ENCODE peak calls at places on chromosomes 3 and 15, in nine cellular contexts. W is natural killer cell; X is GM12865; U is GM12878; Z is fibroblast of pulmonary artery; N is CD8-positive, alpha-beta T cell; J is uterus; O is colonic mucosa; P is fibroblast of lung. T is an unnamed sample.
A peak's percentile ranks its signal among the peaks of the same experiment; 100 is the strongest.

GRCh38 chr3:84987709-84988504 is 29.1 kb downstream of the CADM2 start:
- DNase-seq in U (no peak), N (no peak), P (no peak), O (no peak), X (no peak), W (no peak), Z (no peak), J (no peak), T (no peak)

GRCh38 chr15:85616549-85616948 is 178.2 kb downstream of the KLHL25 start:
- DNase-seq in J (no peak), X (no peak), O (no peak), W (no peak), N (no peak), Z (peak; percentile 40), U (no peak), P (peak; percentile 78), T (no peak)

GRCh38 chr3:179108091-179108490 is 36.5 kb upstream of the ZMAT3 start:
- DNase-seq in W (no peak), Z (peak; percentile 75), O (no peak), N (no peak), X (no peak), U (no peak), J (no peak), P (peak; percentile 18), T (no peak)

GRCh38 chr3:183698760-183699159 is 1.2 kb downstream of the YEATS2 start:
- DNase-seq in J (no peak), N (no peak), Z (peak; percentile 40), U (no peak), P (peak; percentile 52), X (peak; percentile 30), W (no peak), O (peak; percentile 38), T (peak; percentile 74)

GRCh38 chr3:32095431-32095830 is 11.0 kb upstream of the GPD1L start:
- DNase-seq in O (no peak), J (no peak), N (no peak), Z (no peak), P (no peak), W (no peak), X (no peak), U (no peak), T (no peak)

GRCh38 chr3:17431004-17431403 is 311.4 kb downstream of the TBC1D5 start:
- DNase-seq in N (no peak), X (peak; percentile 26), J (no peak), O (no peak), W (no peak), Z (peak; percentile 72), P (peak; percentile 67), U (no peak), T (peak; percentile 36)

GRCh38 chr3:15299036-15299435 is 33.4 kb downstream of the SH3BP5 start:
- DNase-seq in W (no peak), O (no peak), U (no peak), X (no peak), P (no peak), N (no peak), Z (no peak), J (no peak), T (no peak)

GRCh38 chr3:148318240-148318639 is 379.5 kb upstream of the AGTR1 start:
- DNase-seq in U (no peak), P (peak; percentile 14), N (no peak), Z (peak; percentile 11), J (no peak), O (no peak), X (no peak), W (no peak), T (no peak)

GRCh38 chr3:100982710-100983109 is 10.5 kb downstream of the ABI3BP start:
- DNase-seq in X (no peak), W (no peak), J (peak; percentile 59), O (no peak), N (no peak), U (no peak), Z (peak; percentile 59), P (peak; percentile 50), T (no peak)

GRCh38 chr15:48176957-48177356 is 1.1 kb downstream of the MYEF2 start:
- DNase-seq in U (no peak), O (no peak), W (no peak), Z (no peak), X (no peak), P (no peak), N (no peak), J (no peak), T (no peak)

GRCh38 chr3:157073810-157074209 is 86.1 kb downstream of the CCNL1 start:
- DNase-seq in O (no peak), P (peak; percentile 53), N (no peak), W (no peak), Z (peak; percentile 56), U (no peak), X (no peak), J (no peak), T (no peak)

DNA sequence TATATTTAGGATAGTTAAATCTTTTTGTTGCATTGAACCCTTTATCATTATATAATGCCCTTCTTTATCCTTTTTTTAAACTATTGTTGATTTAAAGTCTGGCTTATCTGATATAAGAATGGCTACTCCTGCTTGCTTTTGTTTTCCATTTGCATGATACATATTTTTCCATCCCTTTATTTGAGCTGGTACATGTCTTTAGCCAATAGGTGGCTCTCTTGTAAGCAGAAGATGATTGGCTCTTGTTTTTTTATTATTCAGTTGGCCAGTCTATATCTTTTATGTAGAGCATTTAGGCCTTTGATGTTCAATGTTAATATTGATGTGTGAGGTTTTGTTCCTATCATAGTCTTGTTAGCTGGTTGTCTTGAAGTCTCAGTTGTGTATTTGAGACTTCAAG is 99.5 kb upstream of the MCTP2 start:
- DNase-seq in Z (no peak), N (no peak), J (no peak), O (no peak), P (no peak), X (no peak), W (no peak), U (no peak), T (no peak)
- TF ChIP-seq CTCF in Z (no peak), N (no peak), J (no peak), O (no peak), P (no peak), X (no peak), W (no peak), U (no peak), T (no peak)

GRCh38 chr3:186514296-186515002 is 29.7 kb downstream of the CRYGS start:
- DNase-seq in J (no peak), Z (no peak), N (no peak), W (no peak), X (peak; percentile 41), U (no peak), P (no peak), O (no peak), T (peak; percentile 79)
- TF ChIP-seq CTCF in J (no peak), Z (peak; percentile 41), N (peak; percentile 29), W (no peak), X (peak; percentile 49), U (peak; percentile 54), P (peak; percentile 44), O (peak; percentile 49), T (peak; percentile 48)

GRCh38 chr3:118445036-118445435 is 589.6 kb downstream of the IGSF11 start:
- DNase-seq in W (no peak), J (no peak), X (no peak), U (no peak), O (no peak), N (no peak), Z (no peak), P (no peak), T (no peak)
- TF ChIP-seq CTCF in W (no peak), J (no peak), X (no peak), U (no peak), O (no peak), N (no peak), Z (no peak), P (no peak), T (no peak)

GRCh38 chr3:49701388-49702077 is 12.2 kb downstream of the RNF123 start:
- DNase-seq in Z (no peak), P (no peak), O (no peak), W (no peak), J (no peak), N (no peak), X (no peak), U (no peak), T (peak; percentile 39)
- TF ChIP-seq CTCF in Z (peak; percentile 56), P (peak; percentile 53), O (no peak), W (no peak), J (no peak), N (no peak), X (peak; percentile 31), U (peak; percentile 21), T (peak; percentile 38)

GRCh38 chr3:55765906-55766701 is 279.0 kb upstream of the WNT5A start:
- DNase-seq in N (no peak), U (no peak), W (no peak), P (no peak), O (no peak), X (no peak), Z (no peak), J (no peak), T (no peak)

GRCh38 chr3:55766753-55767152 is 279.6 kb upstream of the WNT5A start:
- DNase-seq in N (no peak), U (no peak), P (no peak), X (no peak), Z (no peak), O (no peak), W (no peak), J (no peak), T (no peak)

GRCh38 chr3:55770077-55770476 is 283.0 kb upstream of the WNT5A start:
- DNase-seq in Z (no peak), N (no peak), W (no peak), X (no peak), P (no peak), U (no peak), O (no peak), J (no peak), T (peak; percentile 2)

DNA sequence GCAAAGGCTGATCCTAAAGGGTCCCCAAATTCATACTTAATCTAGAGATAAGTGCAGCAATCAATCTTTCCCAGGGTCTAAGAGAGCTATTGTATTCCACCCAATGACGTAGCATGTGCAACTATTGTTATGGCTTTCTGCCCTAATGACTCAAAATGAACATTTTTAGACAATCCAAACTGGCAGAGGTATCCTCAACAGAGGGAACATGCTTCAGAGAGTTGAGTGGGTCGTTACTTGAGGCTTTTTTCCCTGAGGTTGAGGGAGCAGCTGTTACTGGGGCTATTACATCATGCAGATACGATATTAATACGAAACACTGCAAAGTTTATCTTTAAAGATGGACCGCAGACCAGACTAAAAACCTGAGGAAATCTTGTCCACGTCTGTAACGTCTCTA is 278.3 kb upstream of the WNT5A start:
- DNase-seq in N (no peak), Z (no peak), O (no peak), P (no peak), U (no peak), W (no peak), J (no peak), X (no peak), T (no peak)
- TF ChIP-seq CTCF in N (no peak), Z (no peak), O (no peak), P (no peak), U (no peak), W (no peak), J (no peak), X (no peak), T (no peak)

GRCh38 chr3:19250959-19251610 is 102.8 kb downstream of the KCNH8 start:
- DNase-seq in W (no peak), Z (no peak), J (no peak), P (no peak), O (no peak), X (no peak), U (no peak), N (no peak), T (peak; percentile 9)
- TF ChIP-seq CTCF in W (no peak), Z (no peak), J (no peak), P (no peak), O (no peak), X (no peak), U (no peak), N (no peak), T (no peak)

T was measured in NB4.